ENCODE peak calls at places on chromosome 5, in five cellular contexts. Z, B, W, U and T are unnamed samples.

GRCh38 chr5:30548580-30549305 is 644.7 kb upstream of the CDH6 start:
- DNase-seq in W (no peak), Z (no peak), U (no peak), B (no peak), T (no peak)

GRCh38 chr5:68661237-68661636 is 432.6 kb upstream of the SLC30A5 start:
- DNase-seq in U (peak), Z (no peak), W (peak), B (no peak), T (no peak)

GRCh38 chr5:6436715-6437340 is 11.8 kb upstream of the UBE2QL1 start:
- DNase-seq in U (no peak), Z (no peak), B (no peak), W (no peak), T (no peak)

GRCh38 chr5:15008476-15008875 is 136.9 kb upstream of the ANKH start:
- DNase-seq in B (peak), W (peak), Z (no peak), U (peak), T (peak)

GRCh38 chr5:50547303-50547702 is 106.2 kb upstream of the EMB start:
- DNase-seq in U (no peak), W (no peak), B (no peak), Z (no peak), T (no peak)

GRCh38 chr5:6261668-6262067 is 116.7 kb downstream of the MED10 start:
- DNase-seq in U (no peak), W (no peak), Z (no peak), B (peak), T (no peak)

GRCh38 chr5:123204224-123204623 is 115.2 kb downstream of the PRDM6 start:
- DNase-seq in U (no peak), B (no peak), W (peak), Z (no peak), T (no peak)

GRCh38 chr5:172816887-172817418 is 17.1 kb upstream of the ERGIC1 start:
- DNase-seq in B (no peak), Z (no peak), W (peak), U (no peak), T (no peak)

GRCh38 chr5:179559280-179560252 is 9.2 kb downstream of the RUFY1 start:
- DNase-seq in B (peak), U (peak), Z (peak), W (peak), T (peak)

GRCh38 chr5:176995896-176996767 is 10.4 kb downstream of the UIMC1 start:
- DNase-seq in Z (no peak), B (no peak), W (peak), U (no peak), T (no peak)